ENCODE peak calls at places on chromosomes 6 and 20, in five cellular contexts. T is A549, V is HepG2, Q is GM12878, O is K562. D is an unnamed sample. For H3K4me1, the result is how much of the 10 kb centered on the place peaks cover.

GRCh38 chr6:118736351-118736750 is 85.0 kb upstream of the CEP85L start:
- DNase-seq in T (no peak), V (no peak), Q (no peak), O (no peak), D (no peak)

GRCh38 chr20:11271920-11272594 is 598.3 kb upstream of the JAG1 start:
- DNase-seq in T (no peak), V (no peak), Q (no peak), O (no peak), D (no peak)

GRCh38 chr6:123016431-123017110 is 20.5 kb downstream of the CLVS2 start:
- DNase-seq in T (no peak), V (no peak), Q (no peak), O (no peak), D (no peak)

GRCh38 chr6:25960689-25961088 is 1.9 kb upstream of the TRIM38 start:
- DNase-seq in T (no peak), V (no peak), Q (no peak), O (no peak), D (no peak)

GRCh38 chr6:90290991-90291390 is 5.7 kb downstream of the BACH2 start:
- DNase-seq in T (no peak), V (no peak), Q (no peak), O (no peak), D (no peak)

GRCh38 chr6:43749461-43749860 is 20.6 kb upstream of the VEGFA start:
- DNase-seq in T (no peak), V (no peak), Q (no peak), O (no peak), D (no peak)

GRCh38 chr6:11315743-11316437 is 83.4 kb upstream of the NEDD9 start:
- DNase-seq in T (peak), V (no peak), Q (no peak), O (no peak), D (no peak)

GRCh38 chr6:18154507-18155272 is at the start of gene TPMT:
- DNase-seq in T (peak), V (no peak), Q (no peak), O (peak), D (peak)

GRCh38 chr6:168363302-168363701 is 43.7 kb upstream of the DACT2 start:
- DNase-seq in T (no peak), V (no peak), Q (no peak), O (no peak), D (no peak)

GRCh38 chr6:131368077-131368911 is 204.7 kb upstream of the ARG1 start:
- DNase-seq in T (no peak), V (no peak), Q (peak), O (no peak), D (no peak)

GRCh38 chr20:21512634-21513180 is 1.2 kb downstream of the NKX2-2 start:
- DNase-seq in T (no peak), V (no peak), Q (no peak), O (no peak), D (no peak)

GRCh38 chr20:54324652-54325285 is 116.9 kb downstream of the PFDN4 start:
- DNase-seq in T (no peak), V (no peak), Q (no peak), O (no peak), D (no peak)

GRCh38 chr6:106451419-106451818 is 90.9 kb downstream of the CRYBG1 start:
- DNase-seq in T (no peak), V (no peak), Q (no peak), O (no peak), D (no peak)

GRCh38 chr6:124958759-124959354 is 3.4 kb upstream of the RNF217 start:
- DNase-seq in T (no peak), V (no peak), Q (no peak), O (peak), D (no peak)

GRCh38 chr6:106149472-106150069 is 63.4 kb downstream of the PRDM1 start:
- DNase-seq in T (no peak), V (no peak), Q (no peak), O (no peak), D (no peak)

GRCh38 chr6:34032856-34033255 is 113.0 kb downstream of the GRM4 start:
- DNase-seq in T (no peak), V (no peak), Q (no peak), O (no peak), D (no peak)

GRCh38 chr6:25375125-25375524 is 96.0 kb downstream of the CARMIL1 start:
- DNase-seq in T (no peak), V (no peak), Q (no peak), O (no peak), D (no peak)

GRCh38 chr6:51565472-51565871 is 521.9 kb downstream of the PKHD1 start:
- DNase-seq in T (no peak), V (no peak), Q (no peak), O (no peak), D (no peak)

GRCh38 chr20:36150489-36150846 is 4.1 kb upstream of the EPB41L1 start:
- DNase-seq in T (no peak), V (no peak), Q (no peak), O (no peak), D (no peak)

DNA sequence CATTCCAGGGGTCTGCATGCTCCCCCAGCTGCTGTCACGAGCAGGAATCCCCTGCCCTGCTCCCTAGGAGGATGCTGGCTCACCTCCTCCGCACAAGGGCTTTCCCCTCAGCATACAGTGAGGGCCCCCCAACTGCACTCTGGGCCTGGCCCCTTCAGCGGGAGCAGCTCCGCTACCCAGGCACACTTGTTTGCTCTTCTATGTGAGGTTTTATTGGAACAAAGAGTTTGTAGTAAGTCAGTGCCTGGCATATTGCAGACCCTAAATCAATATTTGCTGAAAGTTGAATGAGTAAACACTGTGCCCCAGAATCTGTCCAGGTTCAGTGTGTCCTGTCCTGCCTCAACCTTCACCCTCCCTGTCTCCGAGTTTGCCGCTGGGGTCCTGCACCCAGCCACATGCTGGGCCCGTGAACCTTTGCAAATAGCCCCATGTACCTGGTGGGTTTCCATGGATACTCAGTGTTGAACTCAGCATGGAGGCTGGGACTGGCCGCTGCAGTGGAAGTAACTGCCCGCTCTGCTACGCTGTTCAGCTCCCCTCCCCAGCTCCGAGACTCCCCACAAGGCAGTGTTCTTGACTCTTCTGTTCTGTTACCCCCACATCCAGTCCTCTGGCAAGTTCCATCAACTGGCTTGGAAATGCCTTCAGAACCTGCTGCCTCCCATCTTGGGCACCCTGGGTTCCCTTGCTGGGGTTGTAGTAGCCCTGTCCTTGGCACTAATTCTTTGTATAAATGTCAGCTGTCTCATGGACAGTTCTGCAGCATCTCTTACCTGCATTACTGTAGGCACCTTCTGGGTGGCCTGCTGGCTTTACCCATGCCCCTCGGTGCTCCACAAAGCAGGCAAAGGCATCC is 15.7 kb downstream of the SLC22A1 start:
- DNase-seq in T (no peak), V (peak), Q (no peak), O (no peak), D (no peak)
- H3K27ac ChIP-seq in T (peak), V (peak), Q (no peak), O (no peak), D (no peak)

DNA sequence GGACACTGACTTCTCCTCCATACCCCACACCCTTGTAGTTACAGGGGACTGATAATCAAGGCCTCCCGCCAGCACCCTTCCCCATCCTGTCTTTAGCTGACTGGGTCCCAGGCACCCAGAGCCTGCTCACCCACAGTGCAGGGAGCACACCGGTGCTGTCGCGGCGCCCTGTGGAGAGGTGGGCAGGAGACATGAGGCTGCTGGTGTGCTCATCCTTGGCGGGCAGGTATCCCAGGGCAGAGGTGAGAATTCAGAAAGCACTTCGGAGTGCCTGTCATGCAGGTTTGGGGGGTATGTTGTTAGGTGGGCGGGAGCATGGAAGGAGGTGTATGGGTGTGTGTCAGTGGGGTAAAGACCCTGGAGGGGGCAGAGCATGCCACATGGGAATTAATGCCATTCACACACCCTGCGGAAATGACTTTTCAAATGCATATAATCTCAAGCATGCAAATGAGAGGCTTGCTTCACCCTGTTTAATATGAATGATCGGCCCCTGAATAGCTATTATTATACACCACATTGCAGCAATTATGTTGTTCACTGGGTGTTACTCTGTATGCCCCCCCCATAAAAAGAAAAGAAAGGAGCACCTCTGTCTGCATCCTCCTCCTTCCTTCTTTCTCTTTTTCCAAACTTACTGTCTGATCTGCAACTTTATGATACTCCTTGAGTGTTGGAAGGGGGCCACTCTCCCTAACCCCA is 15.9 kb downstream of the FOXP4 start:
- DNase-seq in T (no peak), V (no peak), Q (no peak), O (no peak), D (no peak)
- TF ChIP-seq JUNB in T (no peak), V (no peak), Q (no peak), O (no peak), D (no peak)

DNA sequence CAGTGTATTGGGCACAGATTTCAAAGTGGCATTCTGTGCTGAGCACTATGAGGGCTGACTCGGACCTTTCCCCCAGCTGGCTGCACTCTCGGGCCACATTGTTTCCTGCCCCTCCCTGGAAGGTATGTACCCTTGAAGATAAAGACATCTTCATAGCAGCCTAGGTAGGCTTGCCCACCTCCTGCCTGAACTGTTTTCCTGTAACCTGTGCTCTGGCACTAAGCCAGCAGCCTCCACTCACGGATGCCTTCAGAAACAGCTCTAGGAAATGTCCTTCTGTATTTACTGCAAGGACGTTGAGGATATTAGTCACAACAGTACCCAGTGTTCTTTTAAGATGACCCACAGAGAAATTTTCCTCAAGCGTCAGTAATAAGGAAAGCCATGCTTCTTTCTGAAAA is 43.7 kb downstream of the TTI1 start:
- DNase-seq in T (no peak), V (no peak), Q (no peak), O (no peak), D (no peak)
- H3K4me1 ChIP-seq in T (half or more), V (half or more), Q (under half), O (under half), D (under half)

GRCh38 chr6:138264372-138264880 is 46.1 kb upstream of the PBOV1 start:
- DNase-seq in T (no peak), V (peak), Q (no peak), O (no peak), D (no peak)
- H3K27ac ChIP-seq in T (no peak), V (no peak), Q (no peak), O (no peak), D (no peak)

GRCh38 chr6:151257984-151258445 is 18.2 kb downstream of the AKAP12 start:
- DNase-seq in T (no peak), V (no peak), Q (no peak), O (no peak), D (no peak)
- TF ChIP-seq JUNB in T (no peak), V (no peak), Q (no peak), O (no peak), D (no peak)

GRCh38 chr6:85401186-85402062 is 48.5 kb upstream of the NT5E start:
- DNase-seq in T (no peak), V (no peak), Q (no peak), O (no peak), D (no peak)
- H3K4me1 ChIP-seq in T (under half), V (half or more), Q (under half), O (under half), D (under half)